ENCODE peak calls at places on chromosomes 2 and 18, in four cellular contexts. F is OCI-LY7, J is T-helper 9 cell, M is AG08396. O is an unnamed sample.

GRCh38 chr2:43905388-43905803 is 66.6 kb downstream of the ABCG8 start:
- DNase-seq in F (no peak), J (no peak), M (no peak), O (no peak)

GRCh38 chr2:172098650-172099471 is 3.8 kb downstream of the DLX2 start:
- DNase-seq in F (no peak), J (no peak), M (peak), O (peak)

GRCh38 chr2:232928564-232929302 is 58.7 kb downstream of the SNORC start:
- DNase-seq in F (no peak), J (no peak), M (no peak), O (peak)

GRCh38 chr2:20381457-20381856 is 30.8 kb upstream of the PUM2 start:
- DNase-seq in F (no peak), J (no peak), M (no peak), O (peak)

GRCh38 chr18:61683856-61684255 is 209.0 kb downstream of the RNF152 start:
- DNase-seq in F (no peak), J (no peak), M (no peak), O (no peak)

GRCh38 chr2:30686000-30686399 is 121.2 kb downstream of the CAPN13 start:
- DNase-seq in F (peak), J (no peak), M (no peak), O (peak)

GRCh38 chr2:130766711-130767407 is 11.5 kb downstream of the AMER3 start:
- DNase-seq in F (no peak), J (no peak), M (no peak), O (no peak)

GRCh38 chr2:231917280-231918088 is 8.7 kb downstream of the NPPC start:
- DNase-seq in F (no peak), J (no peak), M (no peak), O (peak)

GRCh38 chr2:172704072-172704936 is 31.3 kb upstream of the RAPGEF4 start:
- DNase-seq in F (peak), J (no peak), M (peak), O (peak)

GRCh38 chr2:105390454-105390853 is 8.4 kb downstream of the FHL2 start:
- DNase-seq in F (no peak), J (no peak), M (no peak), O (no peak)